ENCODE peak calls at places on chromosome 5, in six cellular contexts. M is bronchial epithelial cell, H is cardiac muscle cell, B is GM12878, N is pancreas, A is fibroblast of villous mesenchyme. Z is an unnamed sample.

GRCh38 chr5:147733075-147733474 is 49.5 kb downstream of the JAKMIP2 start:
- DNase-seq in B (no peak), H (no peak), M (no peak), A (no peak), N (no peak), Z (no peak)

GRCh38 chr5:108529381-108529780 is 147.5 kb upstream of the FBXL17 start:
- DNase-seq in M (peak), H (no peak), B (no peak), N (no peak), A (no peak), Z (no peak)

GRCh38 chr5:83450183-83450839 is 21.2 kb upstream of the VCAN start:
- DNase-seq in N (no peak), A (no peak), M (peak), B (no peak), H (no peak), Z (no peak)

GRCh38 chr5:82640901-82641300 is 362.7 kb upstream of the RPS23 start:
- DNase-seq in A (no peak), B (no peak), M (no peak), N (no peak), H (no peak), Z (no peak)

GRCh38 chr5:78129632-78130031 is 164.9 kb downstream of the AP3B1 start:
- DNase-seq in M (no peak), H (no peak), B (no peak), A (no peak), N (no peak), Z (no peak)

GRCh38 chr5:83540783-83541182 is 69.2 kb downstream of the VCAN start:
- DNase-seq in H (no peak), B (no peak), M (no peak), A (no peak), N (no peak), Z (no peak)

GRCh38 chr5:112316731-112317130 is 102.3 kb downstream of the EPB41L4A start:
- DNase-seq in A (no peak), H (no peak), B (no peak), M (no peak), N (no peak), Z (no peak)

GRCh38 chr5:95620030-95620869 is at the start of gene GPR150:
- DNase-seq in B (no peak), N (peak), M (no peak), H (peak), A (peak), Z (no peak)

GRCh38 chr5:57316798-57317327 is 143.0 kb downstream of the GPBP1 start:
- DNase-seq in B (no peak), N (no peak), M (peak), H (peak), A (peak), Z (no peak)

GRCh38 chr5:139904566-139905400 is 109.2 kb downstream of the PSD2 start:
- DNase-seq in A (no peak), H (peak), N (no peak), M (no peak), B (no peak), Z (no peak)

GRCh38 chr5:125486634-125487033 is 740.2 kb upstream of the ZNF608 start:
- DNase-seq in A (peak), N (no peak), H (no peak), M (peak), B (no peak), Z (no peak)

GRCh38 chr5:125481506-125482455 is 735.3 kb upstream of the ZNF608 start:
- DNase-seq in N (no peak), B (no peak), A (peak), M (no peak), H (no peak), Z (no peak)

GRCh38 chr5:125485003-125485641 is 738.7 kb upstream of the ZNF608 start:
- DNase-seq in H (peak), B (no peak), A (peak), M (peak), N (peak), Z (peak)

GRCh38 chr5:125483609-125484008 is 737.2 kb upstream of the ZNF608 start:
- DNase-seq in H (no peak), B (no peak), M (no peak), N (no peak), A (no peak), Z (no peak)

GRCh38 chr5:125484272-125485002 is 738.0 kb upstream of the ZNF608 start:
- DNase-seq in M (peak), H (peak), B (no peak), N (peak), A (peak), Z (no peak)
- H3K4me3 ChIP-seq in M (no peak), H (no peak), B (no peak), N (no peak), A (peak), Z (no peak)

GRCh38 chr5:73496984-73497457 is 1.2 kb upstream of the BTF3 start:
- DNase-seq in A (peak), H (peak), M (peak), B (no peak), N (no peak), Z (peak)
- TF ChIP-seq CTCF in A (peak), H (peak), M (peak), B (peak), N (no peak), Z (peak)

DNA sequence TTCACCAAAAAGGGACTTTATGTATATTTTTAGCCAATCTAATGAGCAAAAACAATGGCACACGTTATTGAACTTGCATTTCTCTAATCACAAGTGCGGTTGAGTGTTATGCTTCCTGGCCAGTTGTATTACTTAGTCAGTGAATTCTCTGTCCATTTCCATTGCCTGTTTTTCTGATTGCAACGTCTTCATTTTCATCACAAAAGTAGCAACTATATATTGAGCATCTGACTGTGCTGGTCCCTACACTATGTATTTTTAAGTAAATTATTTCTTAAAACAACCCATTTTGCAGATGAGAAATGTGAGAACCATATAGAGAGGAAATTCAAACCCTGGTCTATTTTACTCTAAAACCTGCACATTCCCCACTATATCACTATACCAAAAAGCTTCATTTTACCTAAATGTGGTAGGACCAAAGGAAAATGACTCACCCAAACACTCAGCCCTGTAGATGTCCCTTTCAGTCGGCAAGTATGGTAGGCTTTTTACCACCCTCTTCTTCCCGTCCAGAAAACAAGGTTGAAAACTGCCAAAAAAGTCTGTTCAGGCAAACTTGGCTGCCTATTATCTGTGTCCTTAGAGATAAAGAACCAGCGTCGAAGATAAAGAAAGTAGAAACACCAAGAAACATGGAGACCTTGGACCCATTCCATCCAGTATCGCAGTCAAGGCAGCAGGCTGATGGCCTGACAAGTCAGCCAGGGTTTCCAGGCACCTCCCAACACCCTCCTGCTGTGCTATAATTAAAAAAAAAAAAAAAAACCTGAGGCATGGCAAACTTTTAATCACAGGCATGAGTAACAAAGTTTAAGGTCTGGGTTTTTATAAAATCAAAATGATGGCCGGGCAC is 18.8 kb upstream of the FAM13B start:
- DNase-seq in A (no peak), B (no peak), M (no peak), N (peak), H (no peak), Z (no peak)
- H3K4me3 ChIP-seq in A (no peak), B (no peak), M (no peak), N (no peak), H (no peak), Z (no peak)

GRCh38 chr5:146047396-146047795 is 58.0 kb downstream of the PLAC8L1 start:
- DNase-seq in M (no peak), H (no peak), N (no peak), A (no peak), B (no peak), Z (no peak)

GRCh38 chr5:146050061-146050460 is 55.3 kb downstream of the PLAC8L1 start:
- DNase-seq in H (no peak), B (no peak), M (no peak), N (no peak), A (no peak), Z (no peak)

GRCh38 chr5:146051678-146052077 is 53.7 kb downstream of the PLAC8L1 start:
- DNase-seq in B (no peak), H (no peak), A (no peak), M (no peak), N (no peak), Z (no peak)

GRCh38 chr5:146048994-146049703 is 56.2 kb downstream of the PLAC8L1 start:
- DNase-seq in B (no peak), H (peak), M (peak), A (peak), N (peak), Z (peak)

DNA sequence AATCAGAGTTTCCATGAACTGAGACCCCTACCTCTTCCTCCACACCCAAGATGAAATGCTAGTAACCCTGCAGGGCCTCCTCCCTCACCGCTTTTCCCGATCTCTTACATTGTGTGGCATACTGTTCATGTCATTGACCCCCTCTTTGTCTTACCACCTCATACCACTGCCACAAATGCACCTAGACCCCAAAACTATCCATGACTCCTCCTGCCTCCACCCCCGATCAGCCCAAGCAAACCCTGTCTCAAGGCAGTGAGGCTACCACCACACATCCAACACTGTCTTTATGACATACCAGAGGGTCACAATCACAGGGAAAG is 55.7 kb downstream of the PLAC8L1 start:
- DNase-seq in M (no peak), B (no peak), N (no peak), A (no peak), H (no peak), Z (no peak)
- TF ChIP-seq CTCF in M (no peak), B (no peak), N (no peak), A (no peak), H (no peak), Z (no peak)

Z was measured in LNCaP clone FGC.